ENCODE peak calls at places on chromosomes 12 and 14, in ten cellular contexts. V is suprapubic skin, D is brain microvascular endothelial cell, N is AG20443, L is astrocyte, B is HFFc6, W is GM12892, U is GM04503, H is AG04450, T is putamen. A is an unnamed sample.

GRCh38 chr12:93229494-93230310 is 148.0 kb upstream of the NUDT4 start:
- DNase-seq in L (peak), T (no peak), N (peak), V (no peak), H (peak), D (peak), W (no peak), B (peak), U (peak), A (peak)

GRCh38 chr14:82565825-82566224 is 1032.2 kb upstream of the SEL1L start:
- DNase-seq in L (no peak), D (no peak), H (no peak), V (no peak), T (peak), B (no peak), U (no peak), N (no peak), W (no peak), A (no peak)

GRCh38 chr12:16187684-16188083 is 89.8 kb downstream of the SLC15A5 start:
- DNase-seq in H (no peak), U (no peak), W (no peak), L (no peak), B (no peak), N (no peak), T (no peak), V (no peak), D (no peak), A (no peak)

GRCh38 chr12:117240356-117240755 is 50.1 kb upstream of the FBXO21 start:
- DNase-seq in T (no peak), U (no peak), H (no peak), W (no peak), V (no peak), D (no peak), N (no peak), B (no peak), L (no peak), A (no peak)

GRCh38 chr14:95023115-95023514 is 134.2 kb downstream of the DICER1 start:
- DNase-seq in H (no peak), B (no peak), N (no peak), W (no peak), U (no peak), D (no peak), L (no peak), V (no peak), T (no peak), A (no peak)

GRCh38 chr12:121783771-121784170 is 9.7 kb downstream of the RHOF start:
- DNase-seq in D (no peak), B (no peak), L (no peak), H (no peak), N (no peak), U (no peak), V (no peak), W (no peak), T (no peak), A (no peak)

GRCh38 chr12:62724947-62725447 is 210.0 kb downstream of the PPM1H start:
- DNase-seq in V (no peak), D (peak), B (peak), H (peak), L (peak), N (peak), W (no peak), T (no peak), U (peak), A (peak)

GRCh38 chr12:499837-500458 is 40.2 kb downstream of the B4GALNT3 start:
- DNase-seq in D (no peak), U (no peak), N (no peak), L (no peak), H (no peak), V (no peak), B (no peak), W (no peak), T (no peak), A (no peak)

GRCh38 chr12:67698711-67699603 is 50.4 kb downstream of the DYRK2 start:
- DNase-seq in B (peak), L (peak), D (no peak), W (peak), V (no peak), U (no peak), T (no peak), N (peak), H (no peak), A (peak)

GRCh38 chr12:100718212-100718611 is 76.4 kb upstream of the ANO4 start:
- DNase-seq in B (no peak), L (peak), U (peak), N (peak), H (no peak), W (no peak), V (no peak), T (no peak), D (no peak), A (peak)

GRCh38 chr14:103576371-103577024 is 13.7 kb downstream of the COA8 start:
- DNase-seq in U (peak), D (peak), W (no peak), H (no peak), V (peak), B (peak), L (peak), N (peak), T (peak), A (peak)

GRCh38 chr12:2682301-2683282 is 112.2 kb upstream of the FKBP4 start:
- DNase-seq in D (peak), B (peak), L (peak), V (no peak), W (no peak), T (no peak), N (peak), U (peak), H (peak), A (peak)

GRCh38 chr12:90970471-90970870 is 15.5 kb upstream of the CCER1 start:
- DNase-seq in N (no peak), L (no peak), B (no peak), V (no peak), W (no peak), H (no peak), D (no peak), U (no peak), T (no peak), A (no peak)

GRCh38 chr12:12007001-12007712 is 63.6 kb upstream of the BCL2L14 start:
- DNase-seq in T (no peak), H (no peak), N (no peak), W (no peak), B (peak), U (no peak), D (peak), V (no peak), L (peak), A (no peak)

GRCh38 chr12:107349008-107349747 is 255.8 kb upstream of the CRY1 start:
- DNase-seq in D (peak), W (no peak), B (peak), V (peak), T (peak), U (peak), H (peak), N (peak), L (peak), A (peak)

GRCh38 chr12:3602488-3602887 is 111.5 kb downstream of the PRMT8 start:
- DNase-seq in N (no peak), V (no peak), B (no peak), H (no peak), W (no peak), D (no peak), U (no peak), T (no peak), L (no peak), A (no peak)

GRCh38 chr12:116242740-116243139 is 34.8 kb downstream of the MED13L start:
- DNase-seq in B (no peak), U (no peak), D (no peak), L (no peak), H (no peak), T (no peak), N (no peak), W (no peak), V (no peak), A (no peak)

GRCh38 chr14:86462193-86462592 is 932.2 kb downstream of the FLRT2 start:
- DNase-seq in L (no peak), B (peak), W (no peak), N (no peak), H (no peak), D (peak), T (no peak), V (no peak), U (no peak), A (no peak)

GRCh38 chr14:76964695-76965094 is 63.8 kb downstream of the IRF2BPL start:
- DNase-seq in B (no peak), U (no peak), T (no peak), H (no peak), W (no peak), L (no peak), N (no peak), V (no peak), D (no peak), A (no peak)

GRCh38 chr14:63203618-63204406 is 431 bp upstream of the RHOJ start:
- DNase-seq in H (peak), B (peak), V (peak), L (peak), D (peak), U (peak), W (no peak), N (peak), T (peak), A (peak)

GRCh38 chr12:121784460-121784859 is 9.0 kb downstream of the RHOF start:
- DNase-seq in B (peak), W (no peak), H (no peak), N (peak), L (peak), D (peak), V (no peak), U (no peak), T (peak), A (peak)

GRCh38 chr12:124681779-124682391 is 114.5 kb upstream of the NCOR2 start:
- DNase-seq in D (peak), U (no peak), N (peak), H (no peak), B (no peak), W (no peak), T (no peak), L (peak), V (no peak), A (no peak)

GRCh38 chr12:52007158-52007921 is 594 bp downstream of the TAMALIN start:
- DNase-seq in U (no peak), H (no peak), D (no peak), L (no peak), N (peak), B (no peak), T (no peak), W (no peak), V (peak), A (no peak)

GRCh38 chr14:75141967-75142366 is 15.1 kb upstream of the NEK9 start:
- DNase-seq in V (no peak), N (peak), T (no peak), B (peak), L (peak), D (peak), W (no peak), U (no peak), H (no peak), A (no peak)

GRCh38 chr14:104426771-104427125 is 152.8 kb upstream of the C14orf180 start:
- DNase-seq in N (no peak), W (no peak), T (no peak), L (no peak), B (no peak), U (no peak), D (no peak), H (no peak), V (no peak), A (no peak)